ENCODE peak calls at places on chromosomes 12 and 14, in five cellular contexts. P is HCT116; E is pancreas; J is CD4-positive, alpha-beta T cell; I is ascending aorta. G is an unnamed sample. For H3K27me3, the result is how much of the 10 kb centered on the place peaks cover.

GRCh38 chr14:75915063-75915462 is 66.7 kb downstream of the TGFB3 start:
- DNase-seq in J (no peak), I (no peak), P (no peak), E (no peak), G (no peak)

GRCh38 chr14:97065305-97066067 is 268.3 kb downstream of the VRK1 start:
- DNase-seq in J (no peak), E (no peak), P (peak), I (no peak), G (no peak)

GRCh38 chr14:87998414-87998813 is 5.4 kb upstream of the GALC start:
- DNase-seq in E (no peak), I (no peak), J (no peak), P (no peak), G (no peak)

GRCh38 chr14:28303248-28303647 is 463.3 kb upstream of the FOXG1 start:
- DNase-seq in J (no peak), E (no peak), I (no peak), P (no peak), G (no peak)

GRCh38 chr12:34403706-34404376 is 381.5 kb downstream of the ALG10 start:
- DNase-seq in E (peak), J (peak), I (peak), P (no peak), G (no peak)

GRCh38 chr14:104639889-104640548 is 35.4 kb upstream of the TMEM179 start:
- DNase-seq in P (peak), E (peak), J (peak), I (no peak), G (peak)

GRCh38 chr12:88932457-88932856 is 352.2 kb upstream of the KITLG start:
- DNase-seq in P (no peak), I (no peak), J (no peak), E (no peak), G (no peak)

GRCh38 chr14:88983755-88984154 is 159.3 kb downstream of the TTC8 start:
- DNase-seq in I (no peak), P (no peak), E (no peak), J (no peak), G (peak)

GRCh38 chr14:59278111-59278510 is 89.6 kb downstream of the DAAM1 start:
- DNase-seq in E (no peak), I (no peak), J (no peak), P (peak), G (peak)

GRCh38 chr12:12845794-12846243 is 32.7 kb downstream of the DDX47 start:
- DNase-seq in P (no peak), E (no peak), J (no peak), I (no peak), G (no peak)

GRCh38 chr12:54759751-54760150 is 94.6 kb upstream of the MUCL1 start:
- DNase-seq in P (peak), E (no peak), J (no peak), I (no peak), G (peak)
- TF ChIP-seq CTCF in P (peak), E (no peak), J (no peak), I (no peak), G (peak)

GRCh38 chr12:110316861-110317260 is 35.8 kb downstream of the ATP2A2 start:
- DNase-seq in J (no peak), E (no peak), P (no peak), I (no peak), G (peak)

GRCh38 chr12:110312581-110313360 is 31.7 kb downstream of the ATP2A2 start:
- DNase-seq in P (no peak), J (no peak), E (no peak), I (no peak), G (peak)

GRCh38 chr12:110310754-110311153 is 29.7 kb downstream of the ATP2A2 start:
- DNase-seq in I (no peak), J (no peak), E (no peak), P (no peak), G (no peak)

GRCh38 chr12:110311903-110312302 is 30.9 kb downstream of the ATP2A2 start:
- DNase-seq in J (no peak), P (no peak), E (no peak), I (no peak), G (no peak)

DNA sequence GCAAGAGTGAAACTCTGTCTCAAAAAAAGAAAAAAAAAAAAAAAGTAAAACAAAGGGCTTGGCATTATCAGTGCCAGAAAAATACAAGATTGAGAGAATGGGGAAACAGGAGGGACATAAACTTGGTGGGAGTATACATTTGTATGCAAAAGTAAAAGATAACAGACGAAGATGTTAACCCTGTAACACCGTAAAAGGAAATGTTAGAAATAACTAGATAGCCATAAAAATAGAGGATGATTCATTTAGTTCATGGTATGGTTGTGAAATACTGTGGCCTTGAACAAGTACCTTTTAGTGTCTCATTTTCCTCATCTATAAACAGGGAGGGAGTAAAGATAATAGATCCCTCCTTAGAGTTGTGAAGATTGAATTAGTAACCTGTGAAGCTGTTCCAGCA is 33.3 kb downstream of the ATP2A2 start:
- DNase-seq in E (no peak), I (no peak), J (no peak), P (no peak), G (peak)
- H3K27ac ChIP-seq in E (no peak), I (peak), J (no peak), P (no peak), G (peak)

GRCh38 chr12:114710151-114710550 is 26.2 kb upstream of the TBX3 start:
- DNase-seq in P (no peak), J (no peak), I (no peak), E (no peak), G (peak)
- H3K27me3 ChIP-seq in P (under half), J (under half), I (under half), E (under half), G (under half)

DNA sequence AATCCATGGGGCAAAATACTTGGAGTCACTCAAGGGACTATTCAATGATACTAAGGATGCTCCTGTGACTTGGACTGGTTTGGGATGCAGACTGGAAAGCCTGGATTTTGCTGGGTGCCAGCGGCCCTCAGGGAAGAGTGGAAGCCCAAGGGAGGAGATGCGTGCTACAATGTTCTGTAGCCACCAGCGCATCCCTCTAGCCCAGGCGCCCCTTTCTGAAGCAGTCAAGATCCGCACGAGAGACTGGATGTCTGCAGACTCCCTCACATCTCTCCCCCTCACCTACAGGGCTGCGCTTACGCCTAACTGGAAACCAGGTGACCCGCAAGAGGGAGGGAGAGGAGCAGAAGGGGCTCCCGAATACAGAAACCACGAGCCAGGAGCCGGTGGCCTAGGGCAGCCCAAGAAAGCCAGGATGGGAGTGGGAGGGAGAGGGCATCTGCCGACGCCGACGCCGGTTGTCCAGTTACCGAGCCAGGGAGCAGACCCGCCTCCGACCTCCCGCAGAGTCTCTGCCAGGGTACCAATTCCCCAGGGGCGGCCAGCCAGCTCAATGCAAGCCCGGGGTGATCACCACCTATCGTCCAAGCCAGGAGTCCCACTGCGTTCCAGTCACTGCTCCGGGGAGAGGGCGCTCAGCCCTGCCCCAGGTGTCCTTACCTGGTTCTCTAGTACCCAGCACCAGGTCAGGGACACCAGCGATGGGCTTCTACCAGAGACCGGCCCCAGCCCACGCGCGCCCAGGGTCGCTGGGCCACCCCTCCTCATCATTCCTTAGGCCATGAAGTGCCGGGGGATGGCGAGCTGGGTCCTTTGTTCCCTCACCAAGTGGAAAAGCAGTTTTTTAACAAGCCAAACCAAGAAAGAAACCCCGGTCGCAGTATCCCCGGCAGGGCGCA is 1.2 kb downstream of the NTN4 start:
- DNase-seq in P (no peak), I (peak), J (no peak), E (peak), G (no peak)
- TF ChIP-seq CTCF in P (peak), I (no peak), J (no peak), E (no peak), G (no peak)

GRCh38 chr14:30528119-30528518 is 30.8 kb upstream of the G2E3 start:
- DNase-seq in P (no peak), E (no peak), J (no peak), I (no peak), G (peak)
- H3K27ac ChIP-seq in P (no peak), E (no peak), J (no peak), I (no peak), G (no peak)

GRCh38 chr12:102948941-102949352 is 8.5 kb upstream of the ASCL1 start:
- DNase-seq in E (peak), I (no peak), J (peak), P (peak), G (peak)
- H3K27me3 ChIP-seq in E (under half), I (under half), J (half or more), P (under half), G (half or more)

GRCh38 chr12:118850244-118850825 is 131.0 kb upstream of the SRRM4 start:
- DNase-seq in I (no peak), E (no peak), J (no peak), P (peak), G (no peak)

GRCh38 chr12:118855858-118856257 is 125.5 kb upstream of the SRRM4 start:
- DNase-seq in E (no peak), I (no peak), J (no peak), P (no peak), G (no peak)

DNA sequence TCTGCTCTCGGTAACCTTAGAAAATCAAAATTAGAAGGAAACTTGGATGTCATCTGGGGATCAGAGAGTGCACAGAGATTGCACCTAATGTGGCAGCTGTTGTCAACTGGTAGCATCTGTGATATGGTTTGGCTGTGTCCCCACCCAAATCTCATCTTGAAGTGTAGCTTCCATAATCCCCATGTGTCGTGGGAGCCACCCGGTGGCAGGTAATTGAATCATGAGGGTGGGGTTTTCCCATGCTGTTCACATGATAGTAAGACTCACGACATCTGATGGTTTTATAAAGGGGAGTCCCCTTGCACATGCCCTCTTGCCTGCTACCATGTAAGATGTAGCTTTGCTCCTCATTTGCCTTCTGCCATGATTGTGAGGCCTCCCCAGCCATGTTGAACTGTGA is 127.7 kb upstream of the SRRM4 start:
- DNase-seq in J (no peak), P (no peak), E (no peak), I (no peak), G (peak)
- TF ChIP-seq CTCF in J (no peak), P (peak), E (no peak), I (no peak), G (no peak)

GRCh38 chr14:72616294-72616693 is 277.6 kb downstream of the DPF3 start:
- DNase-seq in I (peak), E (no peak), P (no peak), J (no peak), G (peak)

GRCh38 chr14:72614365-72614764 is 279.5 kb downstream of the DPF3 start:
- DNase-seq in J (no peak), I (peak), P (no peak), E (no peak), G (no peak)

GRCh38 chr14:72615511-72616121 is 278.3 kb downstream of the DPF3 start:
- DNase-seq in P (no peak), I (peak), E (no peak), J (no peak), G (no peak)

GRCh38 chr14:72613975-72614319 is 280.0 kb downstream of the DPF3 start:
- DNase-seq in J (no peak), P (no peak), I (peak), E (no peak), G (no peak)

DNA sequence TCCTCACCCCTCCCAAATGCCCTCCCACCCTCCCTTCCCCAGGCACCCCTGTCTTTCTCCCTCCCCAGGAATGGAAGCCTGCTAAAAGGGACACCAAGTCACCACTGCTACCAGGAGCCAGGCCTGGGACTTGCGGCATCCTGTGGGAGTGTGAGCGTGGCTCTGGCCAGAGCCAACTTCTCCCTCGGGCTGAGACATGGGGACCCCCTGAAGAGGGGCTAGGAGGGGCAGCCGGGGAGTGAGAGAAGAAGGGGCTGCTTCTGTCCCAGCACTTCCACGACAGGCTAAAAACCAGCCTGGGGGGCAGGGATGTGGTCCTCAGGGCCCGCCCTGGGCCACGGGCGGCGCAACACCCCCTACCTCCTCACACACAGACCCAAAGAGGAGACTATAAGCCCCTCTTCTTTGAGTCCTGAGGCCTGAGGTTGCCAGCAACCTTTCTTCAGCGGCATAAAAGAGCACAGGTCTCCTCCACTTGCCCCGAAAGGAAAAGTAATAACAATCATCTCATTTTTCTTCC is 278.9 kb downstream of the DPF3 start:
- DNase-seq in P (no peak), I (peak), E (no peak), J (no peak), G (no peak)
- H3K27ac ChIP-seq in P (no peak), I (no peak), E (no peak), J (no peak), G (no peak)